ENCODE peak calls at places on chromosome 9, in five cellular contexts. I is OCI-LY7, M is brain microvascular endothelial cell, Z is MM.1S, B is AG04449. U is an unnamed sample.

GRCh38 chr9:120386390-120387131 is 193.4 kb downstream of the CDK5RAP2 start:
- DNase-seq in I (no peak), M (no peak), Z (no peak), B (no peak), U (no peak)

GRCh38 chr9:125407432-125407973 is 145.9 kb downstream of the GAPVD1 start:
- DNase-seq in I (no peak), M (no peak), Z (no peak), B (no peak), U (no peak)

GRCh38 chr9:117411547-117411946 is 3.3 kb downstream of the ASTN2 start:
- DNase-seq in I (peak; percentile 2), M (no peak), Z (peak; percentile 46), B (no peak), U (no peak)

GRCh38 chr9:110104201-110104845 is 103.6 kb downstream of the C9orf152 start:
- DNase-seq in I (no peak), M (peak; percentile 46), Z (no peak), B (no peak), U (no peak)

GRCh38 chr9:70607926-70608325 is 193.5 kb upstream of the KLF9 start:
- DNase-seq in I (peak; percentile 67), M (no peak), Z (no peak), B (no peak), U (no peak)

GRCh38 chr9:21841133-21841532 is 38.7 kb downstream of the MTAP start:
- DNase-seq in I (no peak), M (no peak), Z (no peak), B (no peak), U (no peak)

GRCh38 chr9:23571414-23572104 is 254.5 kb downstream of the ELAVL2 start:
- DNase-seq in I (no peak), M (no peak), Z (no peak), B (no peak), U (no peak)

GRCh38 chr9:90343360-90343759 is 299.3 kb downstream of the DIRAS2 start:
- DNase-seq in I (no peak), M (no peak), Z (no peak), B (no peak), U (no peak)

GRCh38 chr9:136327313-136327971 is at the start of gene GPSM1:
- DNase-seq in I (no peak), M (no peak), Z (no peak), B (no peak), U (no peak)

GRCh38 chr9:34454571-34455065 is 3.8 kb downstream of the FAM219A start:
- DNase-seq in I (no peak), M (peak; percentile 79), Z (no peak), B (peak; percentile 17), U (no peak)

GRCh38 chr9:136194540-136194939 is 10.4 kb downstream of the LHX3 start:
- DNase-seq in I (no peak), M (no peak), Z (no peak), B (no peak), U (no peak)

GRCh38 chr9:108885643-108886348 is 23.7 kb downstream of the ACTL7A start:
- DNase-seq in I (peak; percentile 44), M (peak; percentile 75), Z (peak; percentile 92), B (peak; percentile 23), U (peak; percentile 46)

GRCh38 chr9:12817702-12818101 is 42.9 kb downstream of the LURAP1L start:
- DNase-seq in I (no peak), M (peak; percentile 79), Z (no peak), B (no peak), U (no peak)

GRCh38 chr9:36479086-36479485 is 79.0 kb upstream of the RNF38 start:
- DNase-seq in I (no peak), M (no peak), Z (no peak), B (no peak), U (no peak)

GRCh38 chr9:92647671-92648446 is 22.1 kb downstream of the IPPK start:
- DNase-seq in I (no peak), M (no peak), Z (no peak), B (no peak), U (no peak)

GRCh38 chr9:122051401-122052346 is 41.4 kb downstream of the TTLL11 start:
- DNase-seq in I (no peak), M (peak; percentile 38), Z (no peak), B (peak; percentile 41), U (no peak)

GRCh38 chr9:9091387-9091786 is 1291.8 kb upstream of the DMAC1 start:
- DNase-seq in I (no peak), M (no peak), Z (no peak), B (no peak), U (no peak)

GRCh38 chr9:104864675-104865104 is 63.3 kb downstream of the ABCA1 start:
- DNase-seq in I (no peak), M (peak; percentile 79), Z (no peak), B (no peak), U (no peak)

GRCh38 chr9:34185778-34186551 is 7.1 kb downstream of the UBAP1 start:
- DNase-seq in I (peak; percentile 14), M (peak; percentile 77), Z (no peak), B (peak; percentile 90), U (peak; percentile 17)

GRCh38 chr9:126723807-126724172 is 81.0 kb upstream of the ZBTB43 start:
- DNase-seq in I (peak; percentile 9), M (peak; percentile 22), Z (no peak), B (no peak), U (no peak)

GRCh38 chr9:35948451-35948850 is 9.5 kb downstream of the OR2S2 start:
- DNase-seq in I (no peak), M (no peak), Z (no peak), B (no peak), U (no peak)

GRCh38 chr9:99411068-99411467 is 189.0 kb downstream of the SEC61B start:
- DNase-seq in I (no peak), M (peak; percentile 31), Z (no peak), B (no peak), U (no peak)

GRCh38 chr9:95143591-95144561 is 173.6 kb downstream of the FANCC start:
- DNase-seq in I (no peak), M (no peak), Z (no peak), B (no peak), U (no peak)

GRCh38 chr9:129852575-129852974 is 17.3 kb downstream of the USP20 start:
- DNase-seq in I (no peak), M (no peak), Z (no peak), B (no peak), U (no peak)

GRCh38 chr9:116284518-116284917 is 130.9 kb downstream of the PAPPA start:
- DNase-seq in I (no peak), M (no peak), Z (no peak), B (no peak), U (no peak)

GRCh38 chr9:14203366-14204056 is 110.4 kb downstream of the NFIB start:
- DNase-seq in I (no peak), M (peak; percentile 45), Z (no peak), B (no peak), U (no peak)

GRCh38 chr9:37747271-37747753 is 6.3 kb upstream of the TRMT10B start:
- DNase-seq in I (peak; percentile 75), M (peak; percentile 65), Z (peak; percentile 70), B (no peak), U (no peak)

GRCh38 chr9:115234094-115234493 is 116.1 kb upstream of the TNC start:
- DNase-seq in I (no peak), M (peak; percentile 84), Z (no peak), B (peak; percentile 73), U (no peak)

GRCh38 chr9:108166509-108166908 is 676.9 kb upstream of the KLF4 start:
- DNase-seq in I (no peak), M (no peak), Z (no peak), B (no peak), U (no peak)

GRCh38 chr9:4886698-4887097 is 94.0 kb downstream of the RCL1 start:
- DNase-seq in I (no peak), M (no peak), Z (no peak), B (no peak), U (no peak)

GRCh38 chr9:18684608-18685317 is 210.8 kb downstream of the ADAMTSL1 start:
- DNase-seq in I (no peak), M (no peak), Z (no peak), B (no peak), U (no peak)

GRCh38 chr9:128414461-128414860 is 6.2 kb upstream of the CERCAM start:
- DNase-seq in I (no peak), M (no peak), Z (no peak), B (no peak), U (no peak)
- TF ChIP-seq CTCF in I (no peak), M (peak; percentile 51), Z (no peak), B (no peak), U (no peak)

DNA sequence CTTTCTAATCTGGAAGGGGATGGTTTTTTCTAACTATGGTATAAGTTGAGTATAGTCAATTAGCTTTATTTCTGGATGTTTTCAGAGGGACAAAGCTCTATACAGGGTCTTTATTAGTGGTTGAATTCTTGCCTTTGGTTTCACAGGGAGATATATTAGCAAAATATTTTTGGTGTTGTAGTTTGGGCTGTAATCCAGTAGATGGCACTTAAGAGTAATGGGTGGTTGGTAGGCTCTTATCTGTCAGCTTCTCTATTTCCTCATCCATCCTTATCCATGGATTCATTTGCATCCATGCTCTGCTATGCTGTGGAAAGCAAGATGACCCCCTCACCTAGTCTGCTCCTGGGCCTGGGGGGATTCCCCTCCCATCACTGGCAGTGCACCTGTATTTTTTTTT is 363.6 kb upstream of the CYLC2 start:
- DNase-seq in I (peak; percentile 18), M (peak; percentile 14), Z (peak; percentile 40), B (no peak), U (no peak)
- TF ChIP-seq CTCF in I (peak; percentile 75), M (peak; percentile 40), Z (peak; percentile 67), B (no peak), U (peak; percentile 52)

DNA sequence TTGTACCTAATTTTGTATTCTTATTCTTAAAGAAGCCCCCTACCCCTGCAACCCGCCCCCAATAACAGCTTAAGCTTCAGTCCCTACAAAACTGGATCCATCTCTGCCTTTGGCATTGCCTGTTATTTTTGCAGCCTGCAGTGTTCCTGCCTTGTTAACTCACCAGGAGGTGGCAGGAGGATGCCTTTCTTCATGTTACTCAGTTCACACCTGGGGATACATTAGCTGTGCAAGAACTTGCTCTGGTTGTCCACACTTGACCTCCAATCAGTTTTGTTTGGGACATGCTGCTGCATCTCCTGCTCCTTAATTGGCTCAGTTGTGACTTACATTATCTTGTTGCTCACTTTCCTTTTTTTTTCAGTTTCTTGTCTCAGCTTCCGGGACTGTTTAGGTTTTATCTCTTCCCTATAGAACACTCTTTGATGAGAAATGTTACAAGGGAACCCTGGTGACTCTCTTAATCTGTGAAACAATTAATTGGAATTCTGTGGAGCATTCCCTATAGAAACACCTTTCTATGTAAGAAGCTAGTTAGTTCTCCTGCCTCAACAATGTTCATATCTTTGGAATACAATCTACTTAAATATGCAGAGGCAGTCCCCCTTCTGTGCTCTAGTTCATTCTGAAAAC is 467.7 kb upstream of the ACO1 start:
- DNase-seq in I (no peak), M (no peak), Z (peak; percentile 44), B (no peak), U (no peak)
- TF ChIP-seq CTCF in I (no peak), M (no peak), Z (peak; percentile 61), B (no peak), U (no peak)

GRCh38 chr9:73269430-73270101 is 117.9 kb downstream of the ANXA1 start:
- DNase-seq in I (peak; percentile 1), M (no peak), Z (peak; percentile 46), B (no peak), U (no peak)
- TF ChIP-seq CTCF in I (peak; percentile 44), M (peak; percentile 33), Z (peak; percentile 32), B (no peak), U (peak; percentile 16)

DNA sequence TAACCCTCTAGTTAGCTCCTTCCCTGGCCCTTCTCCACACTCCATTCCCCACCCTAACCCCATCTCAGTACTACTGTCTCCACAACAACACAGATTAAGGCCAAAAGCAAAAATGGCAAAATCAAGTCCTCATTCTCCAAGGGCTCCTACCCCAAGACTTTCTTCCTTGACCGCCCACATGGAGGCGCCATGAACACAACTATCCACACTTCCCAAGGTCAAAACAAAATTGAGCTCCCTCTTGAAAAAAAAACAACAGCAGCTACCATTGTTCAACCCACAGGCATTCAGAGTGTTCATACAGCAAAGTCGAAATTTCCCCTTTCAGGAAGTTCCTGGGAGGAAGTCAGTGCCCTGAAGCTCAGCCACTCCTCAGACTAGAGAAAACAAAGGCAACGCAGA is 54.4 kb downstream of the GNAQ start:
- DNase-seq in I (peak; percentile 34), M (peak; percentile 78), Z (peak; percentile 27), B (no peak), U (no peak)
- TF ChIP-seq CTCF in I (peak; percentile 79), M (peak; percentile 84), Z (peak; percentile 48), B (peak; percentile 51), U (peak; percentile 49)